ENCODE peak calls at places on chromosomes 16 and 17, in nine cellular contexts. One of them, this sample, is unnamed.

GRCh38 chr16:67155305-67156145 is 4.2 kb downstream of the TRADD start:
- DNase-seq in Ammon's horn: peak; percentile 81
- DNase-seq in NCI-H774: peak; percentile 30
- DNase-seq in ascending aorta: peak; percentile 84
- DNase-seq in body of pancreas: peak; percentile 73
- DNase-seq in GM13976: peak; percentile 92
- DNase-seq in stimulated activated CD8-positive, alpha-beta memory T cell treated with anti-CD3 and anti-CD28 coated beads, Interleukin-15, amount 100 ng/mL, for 4 hours: no peak
- DNase-seq in adrenal gland: peak; percentile 84
- DNase-seq in left lung: peak; percentile 97
- DNase-seq in this sample: no peak

GRCh38 chr17:28227278-28228108 is 91.5 kb upstream of the TMEM97 start:
- DNase-seq in NCI-H774: peak; percentile 96
- DNase-seq in body of pancreas: peak; percentile 97
- DNase-seq in stimulated activated CD8-positive, alpha-beta memory T cell treated with anti-CD3 and anti-CD28 coated beads, Interleukin-15, amount 100 ng/mL, for 4 hours: no peak
- DNase-seq in Ammon's horn: peak; percentile 19
- DNase-seq in ascending aorta: peak; percentile 67
- DNase-seq in left lung: peak; percentile 87
- DNase-seq in GM13976: peak; percentile 53
- DNase-seq in adrenal gland: peak; percentile 94
- DNase-seq in this sample: peak; percentile 81

GRCh38 chr17:58569216-58569615 is 54.8 kb upstream of the MTMR4 start:
- DNase-seq in Ammon's horn: no peak
- DNase-seq in ascending aorta: no peak
- DNase-seq in left lung: no peak
- DNase-seq in GM13976: no peak
- DNase-seq in body of pancreas: no peak
- DNase-seq in stimulated activated CD8-positive, alpha-beta memory T cell treated with anti-CD3 and anti-CD28 coated beads, Interleukin-15, amount 100 ng/mL, for 4 hours: no peak
- DNase-seq in adrenal gland: no peak
- DNase-seq in NCI-H774: no peak
- DNase-seq in this sample: no peak

GRCh38 chr17:46837521-46837920 is 13.9 kb upstream of the WNT9B start:
- DNase-seq in adrenal gland: no peak
- DNase-seq in body of pancreas: no peak
- DNase-seq in left lung: no peak
- DNase-seq in GM13976: no peak
- DNase-seq in Ammon's horn: no peak
- DNase-seq in NCI-H774: no peak
- DNase-seq in ascending aorta: no peak
- DNase-seq in stimulated activated CD8-positive, alpha-beta memory T cell treated with anti-CD3 and anti-CD28 coated beads, Interleukin-15, amount 100 ng/mL, for 4 hours: no peak
- DNase-seq in this sample: no peak

GRCh38 chr17:38918129-38918913 is 7.1 kb upstream of the LASP1NB start:
- DNase-seq in GM13976: no peak
- DNase-seq in adrenal gland: peak; percentile 52
- DNase-seq in left lung: no peak
- DNase-seq in Ammon's horn: no peak
- DNase-seq in NCI-H774: no peak
- DNase-seq in ascending aorta: peak; percentile 61
- DNase-seq in stimulated activated CD8-positive, alpha-beta memory T cell treated with anti-CD3 and anti-CD28 coated beads, Interleukin-15, amount 100 ng/mL, for 4 hours: no peak
- DNase-seq in body of pancreas: no peak
- DNase-seq in this sample: no peak

GRCh38 chr16:57383276-57384247 is 11.3 kb downstream of the CX3CL1 start:
- DNase-seq in Ammon's horn: no peak
- DNase-seq in NCI-H774: no peak
- DNase-seq in body of pancreas: no peak
- DNase-seq in stimulated activated CD8-positive, alpha-beta memory T cell treated with anti-CD3 and anti-CD28 coated beads, Interleukin-15, amount 100 ng/mL, for 4 hours: no peak
- DNase-seq in ascending aorta: peak; percentile 77
- DNase-seq in left lung: no peak
- DNase-seq in adrenal gland: no peak
- DNase-seq in GM13976: no peak
- DNase-seq in this sample: peak; percentile 39

GRCh38 chr17:83151442-83152220 is 72.2 kb downstream of the METRNL start:
- DNase-seq in GM13976: no peak
- DNase-seq in left lung: peak; percentile 68
- DNase-seq in Ammon's horn: peak; percentile 1
- DNase-seq in adrenal gland: no peak
- DNase-seq in NCI-H774: no peak
- DNase-seq in ascending aorta: no peak
- DNase-seq in body of pancreas: no peak
- DNase-seq in stimulated activated CD8-positive, alpha-beta memory T cell treated with anti-CD3 and anti-CD28 coated beads, Interleukin-15, amount 100 ng/mL, for 4 hours: no peak
- DNase-seq in this sample: no peak

GRCh38 chr17:77734371-77735050 is 224.0 kb upstream of the TNRC6C start:
- DNase-seq in Ammon's horn: peak; percentile 85
- DNase-seq in stimulated activated CD8-positive, alpha-beta memory T cell treated with anti-CD3 and anti-CD28 coated beads, Interleukin-15, amount 100 ng/mL, for 4 hours: no peak
- DNase-seq in NCI-H774: peak; percentile 88
- DNase-seq in ascending aorta: peak; percentile 94
- DNase-seq in body of pancreas: peak; percentile 49
- DNase-seq in GM13976: no peak
- DNase-seq in adrenal gland: peak; percentile 86
- DNase-seq in left lung: no peak
- DNase-seq in this sample: peak; percentile 65

GRCh38 chr17:15397605-15398004 is 56.2 kb upstream of the TEKT3 start:
- DNase-seq in ascending aorta: no peak
- DNase-seq in body of pancreas: no peak
- DNase-seq in Ammon's horn: no peak
- DNase-seq in adrenal gland: no peak
- DNase-seq in left lung: no peak
- DNase-seq in stimulated activated CD8-positive, alpha-beta memory T cell treated with anti-CD3 and anti-CD28 coated beads, Interleukin-15, amount 100 ng/mL, for 4 hours: no peak
- DNase-seq in NCI-H774: no peak
- DNase-seq in GM13976: no peak
- DNase-seq in this sample: no peak

GRCh38 chr17:64420143-64420670 is 28.7 kb upstream of the MILR1 start:
- DNase-seq in body of pancreas: peak; percentile 52
- DNase-seq in GM13976: peak; percentile 69
- DNase-seq in ascending aorta: no peak
- DNase-seq in adrenal gland: peak; percentile 58
- DNase-seq in stimulated activated CD8-positive, alpha-beta memory T cell treated with anti-CD3 and anti-CD28 coated beads, Interleukin-15, amount 100 ng/mL, for 4 hours: no peak
- DNase-seq in Ammon's horn: peak; percentile 88
- DNase-seq in NCI-H774: peak; percentile 70
- DNase-seq in left lung: no peak
- DNase-seq in this sample: no peak

GRCh38 chr17:73334771-73335513 is 23.1 kb upstream of the CDC42EP4 start:
- DNase-seq in body of pancreas: no peak
- DNase-seq in NCI-H774: peak; percentile 43
- DNase-seq in GM13976: no peak
- DNase-seq in ascending aorta: no peak
- DNase-seq in stimulated activated CD8-positive, alpha-beta memory T cell treated with anti-CD3 and anti-CD28 coated beads, Interleukin-15, amount 100 ng/mL, for 4 hours: no peak
- DNase-seq in adrenal gland: no peak
- DNase-seq in Ammon's horn: no peak
- DNase-seq in left lung: no peak
- DNase-seq in this sample: no peak

GRCh38 chr17:60712675-60713074 is 35.0 kb downstream of the BCAS3 start:
- DNase-seq in adrenal gland: no peak
- DNase-seq in left lung: no peak
- DNase-seq in NCI-H774: no peak
- DNase-seq in Ammon's horn: no peak
- DNase-seq in body of pancreas: no peak
- DNase-seq in stimulated activated CD8-positive, alpha-beta memory T cell treated with anti-CD3 and anti-CD28 coated beads, Interleukin-15, amount 100 ng/mL, for 4 hours: no peak
- DNase-seq in GM13976: no peak
- DNase-seq in ascending aorta: no peak
- DNase-seq in this sample: no peak

GRCh38 chr16:87931504-87931903 is 4.8 kb downstream of the CA5A start:
- DNase-seq in NCI-H774: no peak
- DNase-seq in body of pancreas: no peak
- DNase-seq in stimulated activated CD8-positive, alpha-beta memory T cell treated with anti-CD3 and anti-CD28 coated beads, Interleukin-15, amount 100 ng/mL, for 4 hours: no peak
- DNase-seq in GM13976: no peak
- DNase-seq in Ammon's horn: no peak
- DNase-seq in adrenal gland: no peak
- DNase-seq in left lung: no peak
- DNase-seq in ascending aorta: no peak
- DNase-seq in this sample: no peak

GRCh38 chr17:17403899-17404576 is 72.8 kb upstream of the MED9 start:
- DNase-seq in stimulated activated CD8-positive, alpha-beta memory T cell treated with anti-CD3 and anti-CD28 coated beads, Interleukin-15, amount 100 ng/mL, for 4 hours: no peak
- DNase-seq in NCI-H774: peak; percentile 72
- DNase-seq in ascending aorta: no peak
- DNase-seq in body of pancreas: peak; percentile 33
- DNase-seq in Ammon's horn: peak; percentile 55
- DNase-seq in adrenal gland: no peak
- DNase-seq in left lung: no peak
- DNase-seq in GM13976: no peak
- DNase-seq in this sample: peak; percentile 51

GRCh38 chr17:55340726-55341125 is 76.0 kb downstream of the HLF start:
- DNase-seq in GM13976: no peak
- DNase-seq in stimulated activated CD8-positive, alpha-beta memory T cell treated with anti-CD3 and anti-CD28 coated beads, Interleukin-15, amount 100 ng/mL, for 4 hours: no peak
- DNase-seq in body of pancreas: no peak
- DNase-seq in adrenal gland: no peak
- DNase-seq in Ammon's horn: no peak
- DNase-seq in ascending aorta: no peak
- DNase-seq in left lung: no peak
- DNase-seq in NCI-H774: no peak
- DNase-seq in this sample: no peak

GRCh38 chr16:63907251-63907650 is 1214.6 kb downstream of the CDH11 start:
- DNase-seq in Ammon's horn: no peak
- DNase-seq in body of pancreas: no peak
- DNase-seq in stimulated activated CD8-positive, alpha-beta memory T cell treated with anti-CD3 and anti-CD28 coated beads, Interleukin-15, amount 100 ng/mL, for 4 hours: no peak
- DNase-seq in left lung: no peak
- DNase-seq in GM13976: no peak
- DNase-seq in adrenal gland: no peak
- DNase-seq in ascending aorta: no peak
- DNase-seq in NCI-H774: no peak
- DNase-seq in this sample: no peak

GRCh38 chr16:67537636-67538591 is 9.3 kb downstream of the RIPOR1 start:
- DNase-seq in ascending aorta: no peak
- DNase-seq in body of pancreas: peak; percentile 66
- DNase-seq in NCI-H774: no peak
- DNase-seq in stimulated activated CD8-positive, alpha-beta memory T cell treated with anti-CD3 and anti-CD28 coated beads, Interleukin-15, amount 100 ng/mL, for 4 hours: peak; percentile 33
- DNase-seq in adrenal gland: peak; percentile 77
- DNase-seq in left lung: peak; percentile 91
- DNase-seq in Ammon's horn: no peak
- DNase-seq in GM13976: peak; percentile 89
- DNase-seq in this sample: no peak

GRCh38 chr17:27533874-27534815 is 77.9 kb downstream of the KSR1 start:
- DNase-seq in body of pancreas: no peak
- DNase-seq in stimulated activated CD8-positive, alpha-beta memory T cell treated with anti-CD3 and anti-CD28 coated beads, Interleukin-15, amount 100 ng/mL, for 4 hours: no peak
- DNase-seq in NCI-H774: no peak
- DNase-seq in ascending aorta: no peak
- DNase-seq in adrenal gland: no peak
- DNase-seq in left lung: no peak
- DNase-seq in Ammon's horn: no peak
- DNase-seq in GM13976: no peak
- DNase-seq in this sample: no peak

GRCh38 chr16:47713225-47713595 is 252.1 kb downstream of the PHKB start:
- DNase-seq in stimulated activated CD8-positive, alpha-beta memory T cell treated with anti-CD3 and anti-CD28 coated beads, Interleukin-15, amount 100 ng/mL, for 4 hours: no peak
- DNase-seq in NCI-H774: no peak
- DNase-seq in Ammon's horn: no peak
- DNase-seq in GM13976: no peak
- DNase-seq in left lung: no peak
- DNase-seq in body of pancreas: no peak
- DNase-seq in ascending aorta: no peak
- DNase-seq in adrenal gland: peak; percentile 68
- DNase-seq in this sample: no peak

GRCh38 chr17:6749519-6749918 is 6.3 kb upstream of the XAF1 start:
- DNase-seq in NCI-H774: no peak
- DNase-seq in adrenal gland: no peak
- DNase-seq in Ammon's horn: no peak
- DNase-seq in left lung: no peak
- DNase-seq in stimulated activated CD8-positive, alpha-beta memory T cell treated with anti-CD3 and anti-CD28 coated beads, Interleukin-15, amount 100 ng/mL, for 4 hours: no peak
- DNase-seq in ascending aorta: no peak
- DNase-seq in body of pancreas: no peak
- DNase-seq in GM13976: no peak
- DNase-seq in this sample: no peak

GRCh38 chr17:67078292-67078691 is 33.9 kb downstream of the CACNG1 start:
- DNase-seq in Ammon's horn: no peak
- DNase-seq in left lung: no peak
- DNase-seq in ascending aorta: no peak
- DNase-seq in GM13976: no peak
- DNase-seq in stimulated activated CD8-positive, alpha-beta memory T cell treated with anti-CD3 and anti-CD28 coated beads, Interleukin-15, amount 100 ng/mL, for 4 hours: no peak
- DNase-seq in NCI-H774: no peak
- DNase-seq in body of pancreas: no peak
- DNase-seq in adrenal gland: no peak
- DNase-seq in this sample: no peak

GRCh38 chr16:83952587-83952939 is 477 bp upstream of the OSGIN1 start:
- DNase-seq in GM13976: no peak
- DNase-seq in ascending aorta: no peak
- DNase-seq in Ammon's horn: no peak
- DNase-seq in left lung: peak; percentile 77
- DNase-seq in adrenal gland: no peak
- DNase-seq in stimulated activated CD8-positive, alpha-beta memory T cell treated with anti-CD3 and anti-CD28 coated beads, Interleukin-15, amount 100 ng/mL, for 4 hours: no peak
- DNase-seq in NCI-H774: no peak
- DNase-seq in body of pancreas: peak; percentile 71
- DNase-seq in this sample: no peak

GRCh38 chr17:20208717-20209116 is 199.6 kb downstream of the SPECC1 start:
- DNase-seq in NCI-H774: no peak
- DNase-seq in ascending aorta: no peak
- DNase-seq in Ammon's horn: no peak
- DNase-seq in adrenal gland: peak; percentile 64
- DNase-seq in left lung: no peak
- DNase-seq in body of pancreas: no peak
- DNase-seq in stimulated activated CD8-positive, alpha-beta memory T cell treated with anti-CD3 and anti-CD28 coated beads, Interleukin-15, amount 100 ng/mL, for 4 hours: no peak
- DNase-seq in GM13976: no peak
- DNase-seq in this sample: no peak

GRCh38 chr17:75832164-75832651 is 12.0 kb downstream of the UNC13D start:
- DNase-seq in body of pancreas: peak; percentile 68
- DNase-seq in adrenal gland: peak; percentile 84
- DNase-seq in left lung: no peak
- DNase-seq in ascending aorta: no peak
- DNase-seq in GM13976: no peak
- DNase-seq in NCI-H774: no peak
- DNase-seq in Ammon's horn: no peak
- DNase-seq in stimulated activated CD8-positive, alpha-beta memory T cell treated with anti-CD3 and anti-CD28 coated beads, Interleukin-15, amount 100 ng/mL, for 4 hours: no peak
- DNase-seq in this sample: peak; percentile 41

GRCh38 chr17:48737330-48738043 is 8.9 kb upstream of the HOXB13 start:
- DNase-seq in left lung: no peak
- DNase-seq in adrenal gland: no peak
- DNase-seq in body of pancreas: no peak
- DNase-seq in Ammon's horn: no peak
- DNase-seq in ascending aorta: no peak
- DNase-seq in GM13976: no peak
- DNase-seq in NCI-H774: no peak
- DNase-seq in stimulated activated CD8-positive, alpha-beta memory T cell treated with anti-CD3 and anti-CD28 coated beads, Interleukin-15, amount 100 ng/mL, for 4 hours: no peak
- DNase-seq in this sample: peak; percentile 4